ENCODE peak calls at places on chromosomes 1 and 21, in ten cellular contexts. H is right cardiac atrium, P is hepatocyte, T is thoracic aorta, O is brain microvascular endothelial cell, V is heart left ventricle, F is aorta, R is fibroblast of lung, L is H9, G is lung. B is an unnamed sample. For H3K27me3, the result is how much of the 10 kb centered on the place peaks cover.

GRCh38 chr1:183807549-183808168 is 2.7 kb downstream of the RGL1 start:
- DNase-seq in H (peak), P (no peak), T (no peak), O (peak), V (peak), F (peak), R (peak), L (no peak), G (no peak), B (no peak)

GRCh38 chr21:24976238-24976637 is 631.0 kb downstream of the MRPL39 start:
- DNase-seq in H (no peak), P (no peak), T (no peak), O (no peak), V (no peak), F (no peak), R (no peak), L (no peak), G (no peak), B (no peak)

GRCh38 chr21:33518899-33519298 is 23.0 kb downstream of the GART start:
- DNase-seq in H (no peak), P (no peak), T (no peak), O (no peak), V (no peak), F (no peak), R (no peak), L (no peak), G (no peak), B (no peak)

GRCh38 chr1:51850420-51851297 is 27.9 kb downstream of the NRDC start:
- DNase-seq in H (no peak), P (no peak), T (no peak), O (no peak), V (peak), F (no peak), R (no peak), L (no peak), G (no peak), B (no peak)

GRCh38 chr1:89607156-89607555 is 25.8 kb upstream of the LRRC8C start:
- DNase-seq in H (no peak), P (no peak), T (no peak), O (no peak), V (no peak), F (no peak), R (no peak), L (no peak), G (no peak), B (no peak)

GRCh38 chr1:90393025-90393424 is 324.1 kb downstream of the BARHL2 start:
- DNase-seq in H (no peak), P (no peak), T (no peak), O (no peak), V (no peak), F (no peak), R (no peak), L (no peak), G (no peak), B (no peak)

GRCh38 chr1:241579434-241579833 is 47.3 kb downstream of the KMO start:
- DNase-seq in H (no peak), P (no peak), T (no peak), O (no peak), V (no peak), F (no peak), R (no peak), L (no peak), G (no peak), B (no peak)

GRCh38 chr1:205435904-205436573 is 14.2 kb upstream of the LEMD1 start:
- DNase-seq in H (no peak), P (no peak), T (no peak), O (no peak), V (no peak), F (no peak), R (no peak), L (no peak), G (no peak), B (no peak)

GRCh38 chr1:115196291-115196690 is 107.0 kb upstream of the TSPAN2 start:
- DNase-seq in H (no peak), P (no peak), T (no peak), O (no peak), V (no peak), F (no peak), R (no peak), L (no peak), G (no peak), B (peak)

GRCh38 chr1:239361403-239361802 is 25.0 kb upstream of the CHRM3 start:
- DNase-seq in H (no peak), P (peak), T (no peak), O (no peak), V (no peak), F (no peak), R (peak), L (no peak), G (no peak), B (no peak)

GRCh38 chr1:3905953-3906671 is 6.0 kb upstream of the C1orf174 start:
- DNase-seq in H (no peak), P (no peak), T (no peak), O (no peak), V (no peak), F (peak), R (no peak), L (no peak), G (no peak), B (no peak)

GRCh38 chr1:222781251-222781650 is 33.6 kb upstream of the DISP1 start:
- DNase-seq in H (no peak), P (no peak), T (no peak), O (no peak), V (no peak), F (no peak), R (no peak), L (no peak), G (no peak), B (no peak)

GRCh38 chr1:92858564-92859399 is 26.9 kb downstream of the RPL5 start:
- DNase-seq in H (no peak), P (peak), T (peak), O (peak), V (no peak), F (no peak), R (peak), L (no peak), G (peak), B (peak)

GRCh38 chr1:64539808-64540207 is 69.9 kb downstream of the CACHD1 start:
- DNase-seq in H (peak), P (peak), T (peak), O (peak), V (peak), F (peak), R (peak), L (no peak), G (peak), B (peak)

GRCh38 chr1:111290640-111291039 is at the start of gene CHIA:
- DNase-seq in H (no peak), P (no peak), T (no peak), O (no peak), V (peak), F (no peak), R (no peak), L (no peak), G (peak), B (no peak)

GRCh38 chr1:42983675-42984074 is 25.0 kb upstream of the SLC2A1 start:
- DNase-seq in H (no peak), P (no peak), T (no peak), O (no peak), V (no peak), F (no peak), R (no peak), L (no peak), G (no peak), B (no peak)

GRCh38 chr1:16230744-16231143 is 6.2 kb downstream of the CPLANE2 start:
- DNase-seq in H (peak), P (no peak), T (no peak), O (no peak), V (no peak), F (no peak), R (no peak), L (no peak), G (no peak), B (no peak)

GRCh38 chr1:109112056-109112651 is 1.8 kb upstream of the ELAPOR1 start:
- DNase-seq in H (no peak), P (no peak), T (no peak), O (no peak), V (no peak), F (no peak), R (peak), L (no peak), G (no peak), B (no peak)

GRCh38 chr1:61386323-61386722 is 304.0 kb downstream of the NFIA start:
- DNase-seq in H (no peak), P (no peak), T (no peak), O (no peak), V (no peak), F (no peak), R (no peak), L (no peak), G (no peak), B (no peak)

GRCh38 chr1:220407101-220407683 is 120.7 kb upstream of the MARK1 start:
- DNase-seq in H (no peak), P (peak), T (no peak), O (no peak), V (no peak), F (no peak), R (no peak), L (no peak), G (no peak), B (no peak)

GRCh38 chr21:28580585-28580984 is 412.1 kb downstream of the LTN1 start:
- DNase-seq in H (no peak), P (no peak), T (no peak), O (no peak), V (no peak), F (no peak), R (no peak), L (peak), G (no peak), B (no peak)

GRCh38 chr1:5632226-5632625 is 360.0 kb downstream of the NPHP4 start:
- DNase-seq in H (no peak), P (peak), T (no peak), O (no peak), V (no peak), F (no peak), R (no peak), L (no peak), G (no peak), B (no peak)
- H3K27me3 ChIP-seq in H (under half), P (under half), T (under half), O (under half), V (under half), F (under half), R (under half), L (under half), G (under half), B (under half)

DNA sequence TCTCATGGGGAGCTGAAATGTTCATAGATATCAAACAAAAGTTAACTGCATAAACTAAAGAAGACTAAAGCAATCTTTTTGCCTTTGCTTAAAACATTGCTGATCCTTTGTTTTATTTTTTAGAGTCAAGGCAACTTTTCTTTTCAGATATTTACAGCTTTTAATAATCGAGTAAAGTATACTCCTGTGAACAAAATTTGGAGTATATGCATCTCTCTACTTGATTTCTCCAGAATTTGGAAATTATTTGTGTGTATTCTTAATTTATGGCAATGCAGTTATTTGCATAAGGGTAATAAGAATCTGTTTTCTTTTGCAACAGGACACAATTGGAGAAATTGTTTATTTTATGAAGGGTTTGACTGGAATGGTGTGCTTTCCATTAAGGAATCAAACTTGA is 4.2 kb upstream of the AQP10 start:
- DNase-seq in H (no peak), P (no peak), T (no peak), O (no peak), V (no peak), F (no peak), R (no peak), L (no peak), G (no peak), B (no peak)
- H3K27me3 ChIP-seq in H (under half), P (under half), T (under half), O (under half), V (under half), F (under half), R (under half), L (under half), G (under half), B (under half)

DNA sequence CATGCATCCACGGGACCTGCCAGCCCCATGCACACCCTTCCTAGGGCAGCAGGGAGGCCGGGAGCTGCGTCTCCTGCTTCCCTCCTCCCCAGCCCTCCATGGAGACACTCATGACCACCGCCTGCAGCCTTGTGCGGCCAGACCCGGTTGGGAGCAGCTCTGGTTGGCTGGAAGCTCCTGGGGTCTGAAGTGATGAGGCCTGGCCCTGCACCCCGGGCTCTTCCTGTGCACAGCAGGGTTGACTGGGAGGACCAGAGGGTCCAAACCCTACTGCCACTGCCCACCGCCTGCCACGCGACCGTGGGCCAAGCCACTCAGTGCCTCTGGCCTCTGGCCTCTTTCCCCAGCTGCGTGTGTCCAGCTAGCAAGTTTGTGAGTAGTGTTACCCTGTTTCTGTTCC is 111.1 kb upstream of the COL6A1 start:
- DNase-seq in H (no peak), P (no peak), T (no peak), O (no peak), V (no peak), F (no peak), R (no peak), L (peak), G (no peak), B (no peak)
- H3K27me3 ChIP-seq in H (under half), P (under half), T (under half), O (under half), V (under half), F (under half), R (under half), L (under half), G (under half), B (under half)

GRCh38 chr1:170668301-170668789 is 4.4 kb downstream of the PRRX1 start:
- DNase-seq in H (no peak), P (no peak), T (no peak), O (peak), V (no peak), F (no peak), R (peak), L (peak), G (no peak), B (peak)
- H3K27me3 ChIP-seq in H (under half), P (half or more), T (under half), O (under half), V (under half), F (under half), R (under half), L (half or more), G (under half), B (under half)

DNA sequence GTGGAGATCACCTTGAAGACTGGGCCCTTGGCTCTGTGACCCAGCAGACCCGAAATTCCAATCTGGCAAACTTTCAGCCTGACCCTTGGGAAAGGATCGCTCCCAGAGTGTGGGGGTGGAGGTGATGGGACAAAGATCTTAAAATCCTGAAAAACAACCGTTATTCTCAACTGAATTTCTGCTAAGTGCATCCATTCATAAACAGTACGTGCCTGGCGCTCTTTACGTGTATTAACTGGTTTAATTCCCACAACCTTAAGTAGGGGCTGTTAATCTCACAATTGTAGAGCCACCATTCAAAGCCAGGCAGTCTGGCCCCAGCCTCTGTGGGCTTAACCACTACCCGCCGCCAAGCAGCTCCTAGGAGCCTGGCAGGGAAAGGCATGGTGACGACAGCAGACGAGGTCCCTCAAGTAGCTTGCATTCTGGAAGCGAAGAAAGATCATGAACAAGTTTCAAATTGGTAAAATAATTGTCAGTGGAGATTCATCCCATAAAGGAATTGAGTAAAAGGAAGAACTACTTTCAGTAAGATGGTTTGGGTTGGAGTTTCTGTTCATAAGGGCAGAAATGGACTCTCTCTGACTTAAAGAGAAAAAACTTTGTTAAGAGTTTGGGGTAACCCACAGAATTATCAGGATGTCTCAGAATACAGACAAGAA is 11.4 kb upstream of the RGS16 start:
- DNase-seq in H (peak), P (no peak), T (peak), O (no peak), V (peak), F (peak), R (peak), L (no peak), G (no peak), B (no peak)
- H3K27me3 ChIP-seq in H (under half), P (under half), T (under half), O (under half), V (under half), F (under half), R (under half), L (under half), G (under half), B (under half)

GRCh38 chr1:2052096-2052569 is 1.9 kb downstream of the PRKCZ start:
- DNase-seq in H (no peak), P (no peak), T (no peak), O (no peak), V (no peak), F (no peak), R (no peak), L (no peak), G (no peak), B (no peak)

GRCh38 chr1:2052756-2053155 is 2.5 kb downstream of the PRKCZ start:
- DNase-seq in H (peak), P (no peak), T (no peak), O (no peak), V (no peak), F (no peak), R (no peak), L (no peak), G (no peak), B (no peak)

GRCh38 chr1:2049517-2050481 is at the start of gene PRKCZ:
- DNase-seq in H (peak), P (peak), T (no peak), O (no peak), V (peak), F (peak), R (no peak), L (peak), G (peak), B (peak)

GRCh38 chr1:2050482-2050792 is 226 bp downstream of the PRKCZ start:
- DNase-seq in H (peak), P (no peak), T (no peak), O (no peak), V (no peak), F (no peak), R (no peak), L (no peak), G (no peak), B (no peak)

DNA sequence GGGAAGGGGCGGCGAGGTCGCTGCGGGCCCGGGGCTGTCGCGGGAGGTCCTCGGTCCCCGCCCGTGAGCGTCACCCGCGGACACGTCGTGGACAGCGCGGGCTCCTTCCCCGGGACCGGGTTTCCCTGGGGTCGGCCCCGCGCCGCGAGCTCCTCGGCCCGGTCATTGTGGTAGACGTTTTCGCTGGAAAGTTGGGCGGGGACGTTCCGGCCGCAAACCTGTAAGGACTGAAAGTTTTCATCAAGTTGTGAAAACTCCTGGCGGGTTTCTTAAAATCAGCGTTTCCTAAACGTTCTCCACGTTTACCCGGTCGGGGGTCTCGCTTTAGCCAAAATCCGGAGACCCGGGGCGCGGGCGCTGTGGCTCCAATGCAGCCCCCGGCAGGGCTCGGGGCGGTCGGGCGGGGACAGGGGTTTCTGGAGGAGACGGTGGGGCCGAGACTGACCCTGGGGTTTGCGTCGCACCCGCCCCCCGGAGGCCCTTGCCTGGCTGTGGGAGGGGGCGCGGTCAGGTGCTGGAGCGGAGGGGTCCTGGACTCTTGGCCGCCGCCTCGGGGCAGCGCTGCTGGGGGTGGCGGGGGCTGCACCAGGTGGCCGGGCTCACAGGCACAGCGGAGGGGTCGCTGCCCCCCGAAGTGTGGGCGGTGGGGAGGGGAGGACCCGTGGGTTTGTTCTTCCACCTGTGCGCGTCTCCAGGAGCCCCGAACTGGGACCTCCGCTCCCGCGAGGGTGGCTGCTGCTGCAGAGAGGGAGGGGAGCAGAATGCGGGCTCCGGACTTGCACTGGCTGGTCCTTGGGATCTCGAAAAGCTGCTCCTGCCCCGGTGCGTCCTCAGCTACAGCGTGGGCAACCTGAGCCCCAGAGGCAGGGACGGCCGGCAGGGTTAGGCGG is 827 bp downstream of the PRKCZ start:
- DNase-seq in H (peak), P (peak), T (no peak), O (no peak), V (no peak), F (no peak), R (no peak), L (no peak), G (no peak), B (no peak)
- H3K27me3 ChIP-seq in H (under half), P (under half), T (under half), O (under half), V (half or more), F (under half), R (under half), L (under half), G (under half), B (under half)

GRCh38 chr1:54781023-54781723 is 16.9 kb upstream of the PARS2 start:
- DNase-seq in H (no peak), P (no peak), T (no peak), O (no peak), V (no peak), F (no peak), R (no peak), L (peak), G (no peak), B (no peak)
- H3K27me3 ChIP-seq in H (under half), P (under half), T (under half), O (under half), V (under half), F (under half), R (under half), L (under half), G (under half), B (under half)

GRCh38 chr1:22275211-22275610 is 132.3 kb upstream of the WNT4 start:
- DNase-seq in H (no peak), P (peak), T (no peak), O (no peak), V (no peak), F (no peak), R (no peak), L (no peak), G (no peak), B (no peak)
- H3K27me3 ChIP-seq in H (under half), P (under half), T (under half), O (under half), V (half or more), F (under half), R (under half), L (under half), G (under half), B (under half)